ENCODE peak calls at places on chromosomes 6 and 20, in four cellular contexts. M, D, J and N are unnamed samples.

GRCh38 chr6:170454512-170455285 is 98.4 kb downstream of the PSMB1 start:
- DNase-seq in D (no peak), M (no peak), J (no peak), N (peak; percentile 59)

GRCh38 chr6:159716247-159717086 is 10.8 kb upstream of the WTAP start:
- DNase-seq in D (peak; percentile 31), J (peak; percentile 99), M (no peak), N (peak; percentile 21)

GRCh38 chr6:148760568-148761531 is 14.0 kb downstream of the UST start:
- DNase-seq in M (no peak), J (peak; percentile 98), D (peak; percentile 71), N (peak; percentile 32)

GRCh38 chr20:41862023-41862422 is 243.8 kb upstream of the CHD6 start:
- DNase-seq in M (no peak), J (no peak), D (no peak), N (no peak)

GRCh38 chr20:16490696-16491095 is 82.6 kb downstream of the KIF16B start:
- DNase-seq in D (no peak), M (no peak), J (no peak), N (no peak)

GRCh38 chr6:84304881-84305280 is 77.4 kb upstream of the CEP162 start:
- DNase-seq in D (no peak), J (no peak), M (no peak), N (no peak)

GRCh38 chr6:2970753-2971419 is 481 bp downstream of the SERPINB6 start:
- DNase-seq in D (peak; percentile 73), J (peak; percentile 43), M (no peak), N (peak; percentile 84)

GRCh38 chr6:147506704-147507114 is 1.8 kb upstream of the SAMD5 start:
- DNase-seq in M (no peak), J (peak; percentile 33), D (peak; percentile 16), N (peak; percentile 66)

GRCh38 chr6:15595461-15596173 is 67.2 kb downstream of the DTNBP1 start:
- DNase-seq in D (no peak), M (no peak), J (peak; percentile 12), N (no peak)

GRCh38 chr6:17165383-17165782 is 63.5 kb downstream of the STMND1 start:
- DNase-seq in M (no peak), D (no peak), J (peak; percentile 18), N (no peak)

GRCh38 chr20:10893331-10893730 is 219.5 kb upstream of the JAG1 start:
- DNase-seq in J (no peak), M (no peak), D (no peak), N (no peak)

GRCh38 chr6:109486068-109486467 is 3.0 kb upstream of the ZBTB24 start:
- DNase-seq in D (no peak), J (no peak), M (no peak), N (no peak)

GRCh38 chr6:5960456-5960855 is 46.3 kb downstream of the NRN1 start:
- DNase-seq in D (no peak), M (no peak), J (no peak), N (no peak)

GRCh38 chr6:37083243-37084138 is 78.0 kb downstream of the FGD2 start:
- DNase-seq in D (peak; percentile 96), M (no peak), J (peak; percentile 50), N (peak; percentile 74)

GRCh38 chr6:27096834-27097511 is 150.5 kb upstream of the PRSS16 start:
- DNase-seq in D (peak; percentile 14), J (peak; percentile 72), M (peak; percentile 85), N (peak; percentile 15)

GRCh38 chr6:163054641-163055040 is 326.9 kb downstream of the PACRG start:
- DNase-seq in J (no peak), D (no peak), M (no peak), N (no peak)

GRCh38 chr6:68256391-68256790 is 378.7 kb upstream of the ADGRB3 start:
- DNase-seq in J (no peak), M (no peak), D (no peak), N (no peak)

GRCh38 chr6:17086469-17086868 is 15.4 kb upstream of the STMND1 start:
- DNase-seq in J (peak; percentile 86), M (peak; percentile 40), D (no peak), N (peak; percentile 64)

GRCh38 chr6:111228094-111228493 is 140.8 kb downstream of the SLC16A10 start:
- DNase-seq in M (no peak), D (no peak), J (peak; percentile 49), N (no peak)

GRCh38 chr6:66897576-66897975 is 1190.5 kb upstream of the EYS start:
- DNase-seq in J (peak; percentile 24), D (no peak), M (peak; percentile 90), N (no peak)

GRCh38 chr6:45420083-45420908 is 42.6 kb upstream of the SUPT3H start:
- DNase-seq in D (peak; percentile 11), M (no peak), J (peak; percentile 63), N (no peak)

GRCh38 chr6:35385457-35386202 is 43.3 kb downstream of the PPARD start:
- DNase-seq in J (peak; percentile 67), D (peak; percentile 71), M (no peak), N (no peak)

GRCh38 chr20:32537657-32538525 is 47.2 kb downstream of the NOL4L start:
- DNase-seq in J (no peak), M (no peak), D (no peak), N (no peak)

GRCh38 chr6:46175976-46176375 is 5.2 kb upstream of the ENPP5 start:
- DNase-seq in J (no peak), M (no peak), D (no peak), N (no peak)

GRCh38 chr6:118017301-118017854 is 110.3 kb downstream of the SLC35F1 start:
- DNase-seq in M (no peak), J (no peak), D (no peak), N (no peak)

GRCh38 chr6:154480144-154480639 is 30.3 kb downstream of the CNKSR3 start:
- DNase-seq in J (no peak), M (no peak), D (no peak), N (no peak)

GRCh38 chr6:130482645-130483390 is 117.0 kb downstream of the TMEM200A start:
- DNase-seq in D (no peak), M (peak; percentile 33), J (peak; percentile 94), N (no peak)

DNA sequence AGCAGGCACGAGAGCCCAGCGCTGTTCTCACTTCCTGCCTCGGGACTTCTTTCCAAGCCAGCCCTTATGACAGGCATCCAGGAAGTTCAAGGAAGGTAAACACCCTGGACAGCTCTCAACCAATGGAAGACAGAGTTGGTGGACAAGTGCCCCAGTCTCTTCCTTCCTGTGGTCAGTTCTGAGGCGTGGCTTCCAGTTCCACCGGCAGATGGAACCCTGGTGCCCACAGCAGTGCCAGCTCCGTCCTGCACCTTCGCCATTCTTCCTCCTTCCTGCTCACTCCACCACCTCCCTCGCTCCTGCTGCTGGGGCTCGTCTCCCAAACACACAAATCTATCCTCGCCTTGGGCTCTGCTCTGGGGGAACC is 162.8 kb downstream of the GRM4 start:
- DNase-seq in D (no peak), J (no peak), M (no peak), N (no peak)
- TF ChIP-seq CTCF in D (no peak), J (no peak), M (peak; percentile 47), N (no peak)

DNA sequence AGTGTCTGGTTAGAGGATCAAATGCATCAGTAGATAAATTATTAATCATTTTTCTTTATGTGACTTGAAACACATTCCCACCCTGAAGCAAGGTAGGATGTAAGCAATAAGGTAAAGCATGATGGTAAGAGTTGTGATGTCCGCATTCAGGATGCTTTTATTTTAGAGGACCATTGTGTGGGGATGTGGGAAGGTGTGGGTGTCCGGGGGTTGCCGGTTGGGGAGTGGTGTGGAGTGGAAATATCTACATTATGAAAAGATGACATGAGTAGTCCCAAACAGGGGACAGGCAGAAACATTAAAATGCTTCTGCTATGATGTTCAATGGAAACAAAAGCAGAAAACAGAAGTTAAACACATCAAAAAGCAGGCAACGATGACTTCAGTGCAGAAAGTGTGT is 215.4 kb downstream of the HIVEP2 start:
- DNase-seq in M (no peak), D (no peak), J (no peak), N (no peak)
- TF ChIP-seq CTCF in M (no peak), D (no peak), J (no peak), N (no peak)

DNA sequence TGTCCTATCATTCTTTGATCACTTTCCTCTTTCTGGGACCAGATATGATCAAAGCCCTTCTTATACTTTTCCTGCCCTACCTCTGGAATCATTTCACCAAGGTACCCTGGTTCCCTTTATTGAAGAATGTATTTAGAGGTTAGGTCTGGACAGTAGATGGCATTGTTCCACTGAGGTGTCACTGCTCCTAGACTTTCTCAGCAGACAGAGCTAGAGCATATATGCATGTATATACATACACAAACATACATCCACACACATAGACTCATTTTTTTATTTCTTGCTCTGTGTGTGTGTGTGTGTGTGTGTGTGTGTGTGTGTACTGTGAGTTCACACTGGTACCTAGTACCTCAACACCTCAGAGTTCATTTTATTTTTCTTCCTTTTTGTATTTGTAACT is 40.9 kb downstream of the PTPRA start:
- DNase-seq in M (no peak), J (no peak), D (no peak), N (no peak)
- TF ChIP-seq CTCF in M (peak; percentile 47), J (no peak), D (no peak), N (no peak)

GRCh38 chr20:20864346-20865096 is 152.1 kb upstream of the RALGAPA2 start:
- DNase-seq in M (no peak), D (no peak), J (peak; percentile 3), N (no peak)
- TF ChIP-seq CTCF in M (peak; percentile 36), D (no peak), J (peak; percentile 5), N (no peak)

GRCh38 chr20:62553136-62553837 is 77.5 kb upstream of the GATA5 start:
- DNase-seq in D (no peak), J (no peak), M (no peak), N (no peak)
- TF ChIP-seq CTCF in D (no peak), J (no peak), M (no peak), N (no peak)

GRCh38 chr6:76682842-76683241 is 610.4 kb upstream of the IMPG1 start:
- DNase-seq in J (peak; percentile 17), M (no peak), D (no peak), N (no peak)
- TF ChIP-seq CTCF in J (peak; percentile 32), M (no peak), D (no peak), N (peak; percentile 36)

GRCh38 chr20:50713677-50714101 is 17.7 kb upstream of the PARD6B start:
- DNase-seq in D (peak; percentile 51), J (peak; percentile 75), M (no peak), N (no peak)
- TF ChIP-seq CTCF in D (no peak), J (peak; percentile 67), M (peak; percentile 4), N (peak; percentile 52)